ENCODE peak calls at places on chromosomes 2 and 18, in six cellular contexts. J is heart right ventricle, C is lower lobe of right lung, P is adrenal gland, D is fibroblast of mammary gland, S is left lung. V is an unnamed sample.

GRCh38 chr18:44411277-44411900 is 269.3 kb upstream of the SETBP1 start:
- DNase-seq in P (no peak), C (no peak), S (no peak), D (peak; percentile 38), J (no peak), V (peak; percentile 17)

GRCh38 chr2:28314968-28315367 is 77.7 kb upstream of the FOSL2 start:
- DNase-seq in J (no peak), C (no peak), P (no peak), S (no peak), D (no peak), V (no peak)

GRCh38 chr2:235842941-235843340 is 325.2 kb downstream of the GBX2 start:
- DNase-seq in P (peak; percentile 5), S (no peak), J (no peak), C (no peak), D (no peak), V (no peak)

GRCh38 chr2:234203135-234203984 is 152.9 kb downstream of the SPP2 start:
- DNase-seq in P (peak; percentile 52), C (no peak), D (peak; percentile 98), J (peak; percentile 22), S (peak; percentile 49), V (peak; percentile 91)

GRCh38 chr2:18047114-18047695 is 168.7 kb downstream of the KCNS3 start:
- DNase-seq in D (no peak), C (no peak), S (no peak), P (no peak), J (peak; percentile 17), V (no peak)

GRCh38 chr18:58103339-58103930 is 59.4 kb downstream of the NEDD4L start:
- DNase-seq in J (no peak), C (no peak), S (no peak), D (peak; percentile 5), P (no peak), V (no peak)

GRCh38 chr2:172084734-172085459 is 410 bp upstream of the DLX1 start:
- DNase-seq in J (peak; percentile 70), P (peak; percentile 82), C (peak; percentile 70), D (peak; percentile 94), S (peak; percentile 72), V (peak; percentile 97)

GRCh38 chr2:181680055-181680936 is at the start of gene NEUROD1:
- DNase-seq in S (no peak), J (no peak), C (no peak), D (no peak), P (no peak), V (peak; percentile 15)

GRCh38 chr18:48791636-48792105 is 159.1 kb downstream of the SMAD7 start:
- DNase-seq in C (no peak), J (no peak), D (no peak), S (peak; percentile 9), P (no peak), V (no peak)

DNA sequence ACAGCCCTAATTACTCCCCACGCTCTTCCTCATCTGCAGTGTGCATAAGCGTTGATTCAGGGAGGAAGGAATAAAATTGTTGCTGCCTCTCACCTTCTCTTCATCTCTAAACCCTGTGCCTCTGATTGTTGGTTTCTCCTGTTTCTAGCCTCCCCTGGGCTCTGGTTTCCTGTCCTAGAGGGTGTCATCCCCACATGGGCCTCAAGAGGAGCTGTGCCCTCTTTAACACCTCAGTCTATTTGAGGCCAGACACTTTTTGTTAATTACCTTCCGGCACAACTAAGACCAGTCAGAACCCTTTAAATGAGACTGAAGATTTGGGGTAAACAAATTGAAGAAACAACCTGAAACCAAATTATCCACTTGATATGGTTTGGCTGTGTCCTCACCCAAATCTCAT is 9.7 kb downstream of the CTAGE1 start:
- DNase-seq in P (no peak), J (no peak), S (no peak), D (no peak), C (no peak), V (no peak)
- TF ChIP-seq CTCF in P (no peak), J (no peak), S (no peak), D (peak; percentile 27), C (no peak), V (no peak)

DNA sequence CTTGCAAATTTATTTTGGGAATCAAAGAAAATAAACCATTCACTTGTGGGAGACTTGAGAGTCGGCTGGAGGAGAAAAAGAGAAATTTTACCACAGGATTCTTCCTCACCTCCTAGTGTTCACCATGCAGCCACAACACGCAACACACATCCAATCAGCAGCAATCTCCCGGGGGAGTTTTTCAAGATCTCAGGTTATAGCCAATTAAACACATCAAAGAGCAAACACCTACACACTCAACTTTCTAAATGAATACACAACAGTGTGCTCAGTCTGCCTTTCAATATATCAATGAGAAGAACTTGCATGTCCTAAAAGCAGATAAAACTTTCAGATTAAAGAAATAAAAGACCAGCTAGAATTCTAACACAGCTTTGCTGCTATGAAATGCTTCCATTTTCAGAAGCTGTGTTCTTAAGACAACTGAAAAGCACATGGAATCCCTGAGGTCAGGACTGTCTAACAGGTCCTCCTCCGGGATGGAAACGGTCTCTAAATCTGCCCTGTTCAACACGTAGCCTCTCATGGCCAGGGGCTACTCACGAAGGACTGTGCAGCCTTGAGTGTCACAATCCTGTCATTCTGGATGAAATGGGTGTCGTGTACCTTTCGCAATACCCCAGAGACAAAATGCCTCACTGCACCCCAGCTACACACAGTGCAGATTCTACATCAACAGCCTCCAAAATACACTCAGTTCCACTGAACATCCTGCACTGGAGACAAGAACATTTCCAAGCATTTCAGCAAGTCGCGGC is 84.2 kb downstream of the ZNF516 start:
- DNase-seq in D (no peak), J (no peak), P (peak; percentile 33), C (no peak), S (no peak), V (no peak)
- H3K4me3 ChIP-seq in D (no peak overlapping the region), J (no peak overlapping the region), P (no peak overlapping the region), C (no peak overlapping the region), S (no peak overlapping the region), V (no peak overlapping the region)

GRCh38 chr2:229445013-229445412 is 173.9 kb upstream of the PID1 start:
- DNase-seq in D (peak; percentile 100), P (peak; percentile 71), C (no peak), S (peak; percentile 54), J (peak; percentile 18), V (peak; percentile 95)
- TF ChIP-seq CTCF in D (no peak), P (no peak), C (no peak), S (no peak), J (no peak), V (no peak)

GRCh38 chr2:161425966-161426365 is 9.9 kb downstream of the TBR1 start:
- DNase-seq in S (no peak), P (no peak), C (no peak), J (no peak), D (no peak), V (no peak)

GRCh38 chr2:161426788-161427412 is 10.8 kb downstream of the TBR1 start:
- DNase-seq in D (peak; percentile 53), P (no peak), J (no peak), C (no peak), S (no peak), V (peak; percentile 75)

GRCh38 chr2:161427413-161428239 is 11.5 kb downstream of the TBR1 start:
- DNase-seq in P (no peak), S (no peak), D (peak; percentile 20), J (no peak), C (no peak), V (peak; percentile 44)

GRCh38 chr2:161424992-161425391 is 8.9 kb downstream of the TBR1 start:
- DNase-seq in P (no peak), C (no peak), S (no peak), D (no peak), J (no peak), V (no peak)

DNA sequence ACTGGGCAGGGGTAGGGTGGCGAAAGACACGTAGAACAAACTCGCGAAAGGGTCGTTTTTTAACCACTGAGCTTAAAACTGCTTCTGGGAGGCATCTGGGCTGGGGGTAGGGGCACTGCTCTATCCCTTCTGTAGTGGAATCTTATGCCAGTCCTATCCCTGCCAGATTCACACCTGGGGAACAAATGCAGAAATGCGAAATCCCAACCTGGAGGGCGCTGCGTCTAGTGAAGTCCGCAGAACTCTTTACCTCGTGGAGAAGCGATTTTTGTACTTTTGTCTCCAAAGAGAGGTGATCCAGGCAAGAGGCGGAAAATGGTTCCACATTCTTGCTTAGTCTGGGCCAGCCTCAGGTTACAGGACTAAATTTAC is 10.3 kb downstream of the TBR1 start:
- DNase-seq in S (no peak), D (no peak), J (no peak), P (no peak), C (no peak), V (no peak)
- H3K4me3 ChIP-seq in S (no peak overlapping the region), D (no peak overlapping the region), J (no peak overlapping the region), P (no peak overlapping the region), C (no peak overlapping the region), V (no peak overlapping the region)

GRCh38 chr2:112481528-112482228 is at the start of gene TTL:
- DNase-seq in S (peak; percentile 80), P (peak; percentile 75), C (peak; percentile 86), J (peak; percentile 75), D (peak; percentile 54), V (peak; percentile 74)

GRCh38 chr2:112482309-112483046 is 522 bp downstream of the TTL start:
- DNase-seq in C (peak; percentile 57), D (peak; percentile 32), P (peak; percentile 50), S (peak; percentile 40), J (peak; percentile 17), V (no peak)

GRCh38 chr2:112481050-112481527 is 867 bp upstream of the TTL start:
- DNase-seq in C (peak; percentile 89), P (peak; percentile 84), J (peak; percentile 81), D (peak; percentile 74), S (peak; percentile 88), V (peak; percentile 94)

GRCh38 chr2:112483047-112483473 is 1.1 kb downstream of the TTL start:
- DNase-seq in S (no peak), P (peak; percentile 38), C (no peak), D (peak; percentile 80), J (no peak), V (peak; percentile 74)

DNA sequence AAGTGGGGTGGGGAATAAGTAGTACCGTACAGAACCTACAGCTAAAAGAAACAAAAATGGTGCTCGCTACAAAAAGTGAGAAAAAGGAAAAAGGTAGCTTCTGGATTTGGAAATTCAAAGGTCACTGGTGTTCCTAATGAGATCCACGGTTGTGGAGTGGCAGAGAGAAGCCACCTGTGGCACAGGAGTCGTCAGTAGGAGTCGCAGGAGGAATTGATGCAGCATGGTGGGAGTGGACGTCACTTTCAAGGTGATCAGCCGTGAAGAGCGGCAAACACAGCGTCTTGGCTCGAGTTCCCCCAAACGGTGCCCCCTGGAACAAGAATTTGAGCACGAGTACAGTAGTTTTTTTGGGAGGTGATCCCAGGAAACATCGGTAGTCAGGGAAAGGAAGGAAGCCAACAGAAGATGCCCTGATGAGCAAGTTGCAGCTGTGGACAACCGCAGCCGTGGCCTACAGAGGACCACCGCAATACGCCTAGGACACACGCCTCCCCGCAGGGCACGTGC is 1.4 kb upstream of the TTL start:
- DNase-seq in S (no peak), J (no peak), D (no peak), C (no peak), P (no peak), V (no peak)
- TF ChIP-seq CTCF in S (no peak), J (no peak), D (no peak), C (no peak), P (no peak), V (no peak)

DNA sequence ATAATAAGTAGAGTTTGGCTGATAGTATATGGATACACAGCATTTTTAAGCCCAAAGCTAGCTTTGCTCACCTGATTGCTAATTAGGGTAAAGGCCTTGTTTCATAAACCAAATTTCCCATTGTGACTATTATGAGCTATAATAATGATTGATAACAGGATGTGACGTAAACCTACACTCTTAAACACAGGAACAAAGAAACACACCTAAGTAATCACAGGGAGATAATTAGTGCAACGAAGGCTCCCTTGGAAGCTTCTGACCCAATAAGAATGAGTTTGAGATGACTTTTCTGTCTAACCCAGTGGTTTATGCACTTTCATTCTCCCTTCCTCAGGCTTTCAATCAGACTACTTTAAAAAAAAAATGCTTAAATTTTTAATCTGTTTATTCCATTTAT is 683.2 kb downstream of the SATB2 start:
- DNase-seq in P (no peak), D (no peak), C (no peak), S (no peak), J (no peak), V (no peak)
- H3K4me3 ChIP-seq in P (no peak overlapping the region), D (no peak overlapping the region), C (no peak overlapping the region), S (no peak overlapping the region), J (no peak overlapping the region), V (no peak overlapping the region)